ENCODE peak calls at places on chromosome 7, in seven cellular contexts. V is HCT116, Y is GM12878, F is K562, L is HepG2, O is H1, S is SK-N-SH. N is an unnamed sample.

GRCh38 chr7:98266840-98267239 is 14.6 kb upstream of the BRI3 start:
- DNase-seq in L (no peak), Y (no peak), O (no peak), F (no peak), V (no peak), S (peak; percentile 52), N (no peak)

GRCh38 chr7:108000875-108001758 is 1.8 kb downstream of the LAMB1 start:
- DNase-seq in L (no peak), O (peak; percentile 77), S (peak; percentile 70), V (no peak), F (no peak), Y (no peak), N (no peak)

GRCh38 chr7:88694207-88694606 is 65.3 kb upstream of the ZNF804B start:
- DNase-seq in S (no peak), V (no peak), O (no peak), L (no peak), F (no peak), Y (no peak), N (no peak)

GRCh38 chr7:130393095-130393494 is 12.8 kb downstream of the CPA1 start:
- DNase-seq in F (no peak), V (no peak), S (no peak), Y (no peak), O (no peak), L (no peak), N (no peak)

GRCh38 chr7:33981686-33982424 is 76.5 kb downstream of the BMPER start:
- DNase-seq in L (no peak), Y (no peak), V (no peak), S (no peak), F (no peak), O (no peak), N (no peak)

GRCh38 chr7:30984359-30985107 is 20.8 kb downstream of the GHRHR start:
- DNase-seq in O (peak; percentile 68), Y (no peak), S (no peak), V (peak; percentile 34), L (no peak), F (no peak), N (no peak)

GRCh38 chr7:105816954-105817615 is 59.3 kb downstream of the ATXN7L1 start:
- DNase-seq in Y (no peak), O (no peak), L (no peak), V (no peak), F (no peak), S (no peak), N (no peak)

GRCh38 chr7:80236696-80237095 is 102.1 kb downstream of the GNAI1 start:
- DNase-seq in V (no peak), F (no peak), S (no peak), Y (no peak), O (no peak), L (no peak), N (no peak)

GRCh38 chr7:154591544-154591943 is 411.4 kb downstream of the PAXIP1 start:
- DNase-seq in S (peak; percentile 77), F (no peak), V (no peak), Y (no peak), O (no peak), L (no peak), N (no peak)

GRCh38 chr7:8063706-8064297 is 95.2 kb downstream of the GLCCI1 start:
- DNase-seq in O (no peak), Y (no peak), V (no peak), L (no peak), F (no peak), S (no peak), N (no peak)

GRCh38 chr7:23335621-23336020 is 36.5 kb downstream of the MALSU1 start:
- DNase-seq in Y (no peak), L (no peak), O (no peak), V (no peak), F (no peak), S (no peak), N (no peak)

GRCh38 chr7:40156988-40157387 is 22.2 kb downstream of the SUGCT start:
- DNase-seq in L (no peak), O (no peak), S (no peak), Y (no peak), V (no peak), F (no peak), N (no peak)

GRCh38 chr7:12715372-12716133 is 28.1 kb downstream of the ARL4A start:
- DNase-seq in V (peak; percentile 77), S (no peak), L (peak; percentile 86), Y (no peak), F (peak; percentile 74), O (peak; percentile 53), N (no peak)

GRCh38 chr7:7554021-7554432 is 12.7 kb upstream of the MIOS start:
- DNase-seq in S (no peak), V (no peak), F (no peak), L (no peak), Y (no peak), O (no peak), N (no peak)

GRCh38 chr7:116713918-116714317 is 41.9 kb downstream of the MET start:
- DNase-seq in S (no peak), L (no peak), F (no peak), Y (no peak), V (no peak), O (no peak), N (no peak)

GRCh38 chr7:92075455-92076158 is 58.7 kb downstream of the CYP51A1 start:
- DNase-seq in L (no peak), F (no peak), V (no peak), S (no peak), Y (peak; percentile 13), O (no peak), N (no peak)

GRCh38 chr7:73976761-73977625 is 51.0 kb upstream of the ELN start:
- DNase-seq in L (no peak), Y (no peak), S (peak; percentile 54), V (no peak), O (no peak), F (peak; percentile 18), N (no peak)

GRCh38 chr7:22447759-22448158 is 52.2 kb downstream of the STEAP1B start:
- DNase-seq in Y (peak; percentile 88), O (no peak), L (no peak), F (no peak), V (no peak), S (no peak), N (no peak)

GRCh38 chr7:132402751-132403245 is 173.5 kb downstream of the PLXNA4 start:
- DNase-seq in S (no peak), O (no peak), L (no peak), V (no peak), Y (no peak), F (no peak), N (no peak)

GRCh38 chr7:95824586-95824985 is 52.2 kb downstream of the DYNC1I1 start:
- DNase-seq in V (no peak), F (no peak), Y (no peak), L (no peak), S (no peak), O (no peak), N (no peak)

GRCh38 chr7:3260425-3260762 is 40.7 kb upstream of the SDK1 start:
- DNase-seq in L (no peak), V (no peak), O (no peak), Y (no peak), S (no peak), F (no peak), N (peak; percentile 61)

GRCh38 chr7:128155100-128155763 is 85.8 kb upstream of the LEP start:
- DNase-seq in F (peak; percentile 42), Y (no peak), V (no peak), O (no peak), L (no peak), S (no peak), N (no peak)

GRCh38 chr7:27890205-27890849 is 150.4 kb downstream of the TAX1BP1 start:
- DNase-seq in F (no peak), V (no peak), L (no peak), O (no peak), S (no peak), Y (peak; percentile 67), N (no peak)

GRCh38 chr7:45869426-45869825 is 3.5 kb downstream of the CCDC201 start:
- DNase-seq in S (no peak), F (no peak), Y (no peak), L (no peak), V (no peak), O (no peak), N (peak; percentile 20)

GRCh38 chr7:158707610-158708009 is 3.0 kb upstream of the NCAPG2 start:
- DNase-seq in V (no peak), L (peak; percentile 81), S (no peak), Y (no peak), O (peak; percentile 27), F (no peak), N (no peak)

GRCh38 chr7:102261451-102261850 is 25.2 kb upstream of the SH2B2 start:
- DNase-seq in L (no peak), S (no peak), F (no peak), Y (no peak), O (no peak), V (no peak), N (no peak)
- TF ChIP-seq JUND in L (no peak), S (no peak), F (no peak), Y (no peak), O (no peak), V (no peak), N (no peak)

DNA sequence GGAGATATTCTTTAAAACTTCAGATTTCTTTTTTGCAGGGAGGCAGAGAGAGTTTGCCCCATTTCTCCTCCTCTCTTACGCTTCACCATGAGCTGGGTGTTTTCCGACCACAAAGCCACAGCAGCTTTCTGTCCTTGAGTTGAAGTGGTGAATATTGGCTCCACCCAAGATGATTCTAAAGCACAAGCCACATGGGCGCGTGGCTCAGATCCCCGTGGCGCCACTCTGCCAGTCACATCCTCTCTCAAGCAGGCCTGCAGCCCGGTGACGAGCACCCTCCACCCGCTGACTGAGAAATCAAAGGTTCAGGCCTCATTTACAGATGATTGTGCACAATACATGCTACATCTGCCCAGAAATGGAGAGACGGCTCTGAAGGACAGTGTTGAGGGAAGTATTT is 27.6 kb upstream of the RNF32 start:
- DNase-seq in V (no peak), L (no peak), Y (peak; percentile 55), O (no peak), F (no peak), S (no peak), N (no peak)
- TF ChIP-seq JUND in V (no peak), L (no peak), Y (no peak), O (no peak), F (no peak), S (no peak), N (no peak)

GRCh38 chr7:139645572-139646523 is 122.4 kb downstream of the CLEC2L start:
- DNase-seq in V (peak; percentile 63), S (peak; percentile 85), L (peak; percentile 84), F (peak; percentile 86), O (peak; percentile 92), Y (peak; percentile 28), N (peak; percentile 45)
- TF ChIP-seq JUND in V (no peak), S (no peak), L (no peak), F (peak; percentile 21), O (no peak), Y (no peak), N (no peak)

DNA sequence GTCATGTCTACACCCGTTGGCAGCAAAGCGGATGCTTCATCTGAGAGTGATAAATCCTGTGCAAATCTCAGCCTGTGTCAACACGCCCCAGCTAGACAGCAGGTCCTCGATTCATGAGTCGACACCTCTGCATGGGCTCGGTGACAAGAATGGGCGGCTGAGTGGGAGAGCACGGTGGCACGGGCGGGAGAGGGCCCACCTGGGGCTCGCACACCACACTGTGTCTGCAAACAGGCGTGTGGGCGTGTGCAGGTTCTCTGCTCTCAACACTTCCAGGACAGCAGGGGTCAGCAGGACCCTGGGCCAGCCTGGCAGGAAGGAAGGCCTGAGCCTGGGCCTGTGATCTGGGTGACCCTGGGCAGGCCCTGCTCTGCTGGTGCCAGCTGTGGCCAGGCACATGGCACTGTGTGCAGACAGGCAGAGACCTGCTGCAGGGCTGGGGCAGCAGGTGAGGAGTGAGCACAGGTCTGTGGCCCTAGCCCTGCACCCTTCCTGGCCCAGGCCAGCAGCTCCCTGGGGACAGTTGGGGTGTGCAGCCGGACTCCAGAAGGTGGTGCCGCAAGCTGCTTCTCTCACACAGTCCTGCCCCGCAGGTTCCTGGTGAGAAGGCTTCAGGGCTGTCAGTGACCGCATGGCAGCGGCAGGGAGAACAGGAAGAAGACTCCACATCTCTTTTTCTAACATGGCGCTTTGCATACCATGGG is 216.4 kb downstream of the ELFN1 start:
- DNase-seq in S (no peak), Y (no peak), O (no peak), V (no peak), F (no peak), L (no peak), N (no peak)
- TF ChIP-seq JUND in S (no peak), Y (no peak), O (no peak), V (no peak), F (no peak), L (no peak), N (no peak)

N was measured in T47D.